ENCODE peak calls at places on chromosomes 16 and 17, in six cellular contexts. B, T, O, D, M and Y are unnamed samples.

GRCh38 chr17:66276328-66276937 is 26.0 kb upstream of the PRKCA start:
- DNase-seq in M (no peak), T (peak; percentile 64), O (no peak), D (peak; percentile 50), B (no peak), Y (no peak)

GRCh38 chr17:81222906-81223757 is at the start of gene CEP131:
- DNase-seq in T (peak; percentile 96), O (peak; percentile 100), M (peak; percentile 99), D (peak; percentile 99), B (peak; percentile 82), Y (peak; percentile 95)

GRCh38 chr17:79812206-79812968 is 15.5 kb upstream of the CBX8 start:
- DNase-seq in B (no peak), D (no peak), O (peak; percentile 42), M (no peak), T (no peak), Y (no peak)

GRCh38 chr16:30430428-30430970 is 669 bp upstream of the DCTPP1 start:
- DNase-seq in M (no peak), B (no peak), D (no peak), O (peak; percentile 66), T (peak; percentile 20), Y (no peak)

GRCh38 chr16:20391045-20391444 is 13.5 kb downstream of the PDILT start:
- DNase-seq in M (no peak), B (no peak), T (no peak), D (no peak), O (no peak), Y (no peak)

GRCh38 chr16:54821731-54822130 is 108.9 kb upstream of the IRX5 start:
- DNase-seq in M (no peak), B (no peak), D (no peak), O (no peak), T (no peak), Y (no peak)

GRCh38 chr16:52494145-52494544 is 52.8 kb downstream of the TOX3 start:
- DNase-seq in M (no peak), D (no peak), T (no peak), O (no peak), B (no peak), Y (no peak)

GRCh38 chr16:23374721-23375120 is 72.6 kb downstream of the SCNN1B start:
- DNase-seq in O (peak; percentile 77), D (no peak), M (peak; percentile 43), B (no peak), T (no peak), Y (no peak)

GRCh38 chr17:43918026-43918389 is 10.7 kb upstream of the MPP2 start:
- DNase-seq in O (no peak), D (no peak), T (no peak), B (no peak), M (no peak), Y (no peak)

DNA sequence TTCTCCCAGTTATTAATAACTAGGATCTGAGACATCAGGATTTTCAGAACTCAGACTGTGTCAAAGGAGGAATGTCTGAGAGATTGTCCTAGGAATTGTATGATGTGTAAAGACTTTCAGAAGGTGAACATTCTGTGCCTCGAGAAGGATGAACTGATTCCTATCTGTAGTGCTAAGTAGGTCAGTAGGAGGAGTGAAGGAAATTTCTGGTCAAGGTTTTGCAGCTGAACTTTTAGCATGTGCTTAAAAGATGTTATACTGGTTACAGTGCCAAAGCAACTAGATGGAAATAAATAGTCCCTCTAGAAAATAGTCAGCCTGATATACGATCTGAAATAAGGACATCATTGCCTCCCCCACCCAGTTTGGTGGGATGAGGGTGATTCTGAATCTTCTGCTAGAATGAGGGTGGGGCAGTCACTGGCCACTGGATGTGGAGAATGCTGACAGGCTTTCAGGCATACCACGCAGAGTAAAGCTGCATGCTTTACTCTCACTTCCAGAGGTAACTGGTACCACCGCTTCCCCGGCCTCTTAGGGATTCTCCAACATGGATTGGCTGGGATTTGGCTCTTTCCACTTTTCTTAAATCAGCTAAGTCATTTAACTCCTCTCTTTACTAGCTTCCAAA is 57.2 kb upstream of the VPS4A start:
- DNase-seq in O (no peak), M (no peak), D (peak; percentile 29), B (no peak), T (peak; percentile 50), Y (no peak)
- H3K4me3 ChIP-seq in O (no peak overlapping the region), M (no peak overlapping the region), D (no peak overlapping the region), B (no peak overlapping the region), T (no peak overlapping the region), Y (no peak overlapping the region)

GRCh38 chr16:67546761-67547422 is 15.4 kb upstream of the CTCF start:
- DNase-seq in D (peak; percentile 82), B (no peak), T (peak; percentile 67), O (peak; percentile 90), M (peak; percentile 93), Y (no peak)

GRCh38 chr16:67548265-67549126 is 13.8 kb upstream of the CTCF start:
- DNase-seq in T (no peak), O (no peak), M (no peak), D (no peak), B (no peak), Y (no peak)

GRCh38 chr16:67549240-67549639 is 13.1 kb upstream of the CTCF start:
- DNase-seq in B (no peak), T (no peak), D (no peak), O (no peak), M (no peak), Y (no peak)

GRCh38 chr16:67546091-67546501 is 16.2 kb upstream of the CTCF start:
- DNase-seq in B (no peak), M (no peak), D (no peak), T (no peak), O (no peak), Y (no peak)

GRCh38 chr16:67547423-67548264 is 14.7 kb upstream of the CTCF start:
- DNase-seq in M (peak; percentile 23), O (peak; percentile 49), D (no peak), T (no peak), B (no peak), Y (no peak)
- H3K4me3 ChIP-seq in M (no peak overlapping the region), O (no peak overlapping the region), D (no peak overlapping the region), T (no peak overlapping the region), B (no peak overlapping the region), Y (no peak overlapping the region)

GRCh38 chr17:35597604-35598003 is 10.5 kb downstream of the AP2B1 start:
- DNase-seq in T (no peak), B (no peak), O (no peak), M (no peak), D (no peak), Y (no peak)
- H3K4me3 ChIP-seq in T (no peak overlapping the region), B (no peak overlapping the region), O (no peak overlapping the region), M (no peak overlapping the region), D (no peak overlapping the region), Y (no peak overlapping the region)

GRCh38 chr16:81166417-81167300 is 70.5 kb upstream of the GCSH start:
- DNase-seq in O (no peak), T (no peak), M (no peak), D (no peak), B (no peak), Y (no peak)

GRCh38 chr16:81165411-81166097 is 69.4 kb upstream of the GCSH start:
- DNase-seq in B (no peak), O (no peak), T (no peak), M (no peak), D (no peak), Y (no peak)

GRCh38 chr16:81164958-81165357 is 68.8 kb upstream of the GCSH start:
- DNase-seq in B (no peak), D (no peak), M (no peak), T (no peak), O (no peak), Y (no peak)

GRCh38 chr16:81168406-81168805 is 70.1 kb upstream of the BCO1 start:
- DNase-seq in O (no peak), B (no peak), M (no peak), D (no peak), T (no peak), Y (no peak)

GRCh38 chr16:81167851-81168250 is 70.6 kb upstream of the BCO1 start:
- DNase-seq in B (no peak), M (no peak), O (no peak), D (no peak), T (no peak), Y (no peak)
- H3K4me3 ChIP-seq in B (no peak overlapping the region), M (no peak overlapping the region), O (no peak overlapping the region), D (no peak overlapping the region), T (no peak overlapping the region), Y (no peak overlapping the region)